ENCODE peak calls at places on chromosomes 3 and 15, in seven cellular contexts. L, C, D, P, W, O and T are unnamed samples.

GRCh38 chr3:79284781-79285180 is 483.0 kb downstream of the ROBO1 start:
- DNase-seq in L (no peak), C (no peak), D (no peak), P (no peak), W (no peak), O (no peak), T (no peak)

GRCh38 chr3:155748611-155749365 is 3.9 kb upstream of the PLCH1 start:
- DNase-seq in L (no peak), C (no peak), D (no peak), P (no peak), W (no peak), O (no peak), T (no peak)

GRCh38 chr3:195200010-195200822 is 70.7 kb downstream of the XXYLT1 start:
- DNase-seq in L (no peak), C (no peak), D (no peak), P (no peak), W (no peak), O (no peak), T (peak; percentile 49)

GRCh38 chr15:70480196-70480856 is 283.0 kb downstream of the UACA start:
- DNase-seq in L (no peak), C (no peak), D (no peak), P (no peak), W (no peak), O (no peak), T (no peak)

GRCh38 chr3:35733276-35733675 is 94.0 kb downstream of the ARPP21 start:
- DNase-seq in L (no peak), C (no peak), D (no peak), P (no peak), W (no peak), O (no peak), T (no peak)

GRCh38 chr3:29764603-29765254 is 483.9 kb downstream of the RBMS3 start:
- DNase-seq in L (peak; percentile 81), C (no peak), D (no peak), P (peak; percentile 16), W (peak; percentile 51), O (peak; percentile 60), T (peak; percentile 96)

GRCh38 chr3:77795013-77795412 is 755.1 kb downstream of the ROBO2 start:
- DNase-seq in L (no peak), C (no peak), D (no peak), P (no peak), W (no peak), O (no peak), T (no peak)

GRCh38 chr3:188827593-188827992 is 344.2 kb upstream of the TPRG1 start:
- DNase-seq in L (no peak), C (no peak), D (no peak), P (no peak), W (no peak), O (no peak), T (peak; percentile 18)

GRCh38 chr3:24401811-24402185 is 92.9 kb downstream of the THRB start:
- DNase-seq in L (no peak), C (no peak), D (no peak), P (peak; percentile 2), W (no peak), O (peak; percentile 3), T (no peak)

GRCh38 chr15:64369078-64369607 is 12.1 kb downstream of the PCLAF start:
- DNase-seq in L (no peak), C (no peak), D (no peak), P (no peak), W (no peak), O (no peak), T (no peak)